ENCODE peak calls at places on chromosomes 7 and 10, in four cellular contexts. One of them, this sample, is unnamed.

GRCh38 chr10:131017566-131018285 is 293.8 kb downstream of the TCERG1L start:
- DNase-seq in A549: no peak
- DNase-seq in GM12878: no peak
- DNase-seq in HepG2: no peak
- DNase-seq in this sample: no peak

GRCh38 chr10:87547734-87548311 is 43.1 kb downstream of the MINPP1 start:
- DNase-seq in A549: no peak
- DNase-seq in GM12878: no peak
- DNase-seq in HepG2: no peak
- DNase-seq in this sample: peak; percentile 30

GRCh38 chr10:98374176-98374969 is 40.6 kb downstream of the PYROXD2 start:
- DNase-seq in A549: no peak
- DNase-seq in GM12878: no peak
- DNase-seq in HepG2: no peak
- DNase-seq in this sample: no peak

GRCh38 chr7:23242321-23242720 is 4.3 kb upstream of the GPNMB start:
- DNase-seq in A549: no peak
- DNase-seq in GM12878: no peak
- DNase-seq in HepG2: no peak
- DNase-seq in this sample: no peak

GRCh38 chr7:22252886-22253536 is 103.9 kb downstream of the RAPGEF5 start:
- DNase-seq in A549: no peak
- DNase-seq in GM12878: no peak
- DNase-seq in HepG2: no peak
- DNase-seq in this sample: no peak

GRCh38 chr10:86376852-86377796 is 10.5 kb upstream of the GRID1 start:
- DNase-seq in A549: peak; percentile 75
- DNase-seq in GM12878: no peak
- DNase-seq in HepG2: peak; percentile 45
- DNase-seq in this sample: peak; percentile 80

GRCh38 chr10:121792198-121792597 is 135.6 kb downstream of the ATE1 start:
- DNase-seq in A549: no peak
- DNase-seq in GM12878: no peak
- DNase-seq in HepG2: no peak
- DNase-seq in this sample: no peak

GRCh38 chr10:86958109-86958830 is at the start of gene SNCG:
- DNase-seq in A549: no peak
- DNase-seq in GM12878: no peak
- DNase-seq in HepG2: no peak
- DNase-seq in this sample: no peak

GRCh38 chr7:157584420-157584819 is 247.6 kb downstream of the DNAJB6 start:
- DNase-seq in A549: no peak
- DNase-seq in GM12878: no peak
- DNase-seq in HepG2: no peak
- DNase-seq in this sample: no peak

GRCh38 chr7:427506-428103 is 92.0 kb downstream of the PDGFA start:
- DNase-seq in A549: no peak
- DNase-seq in GM12878: no peak
- DNase-seq in HepG2: no peak
- DNase-seq in this sample: no peak

GRCh38 chr10:36888925-36889573 is 236.3 kb upstream of the ANKRD30A start:
- DNase-seq in A549: peak; percentile 7
- DNase-seq in GM12878: no peak
- DNase-seq in HepG2: peak; percentile 89
- DNase-seq in this sample: peak; percentile 61

GRCh38 chr7:34327681-34328080 is 330.3 kb upstream of the NPSR1 start:
- DNase-seq in A549: no peak
- DNase-seq in GM12878: no peak
- DNase-seq in HepG2: no peak
- DNase-seq in this sample: no peak

GRCh38 chr7:42247301-42247700 is 10.3 kb upstream of the GLI3 start:
- DNase-seq in A549: no peak
- DNase-seq in GM12878: no peak
- DNase-seq in HepG2: peak; percentile 19
- DNase-seq in this sample: no peak

GRCh38 chr10:100766693-100767427 is 21.5 kb downstream of the PAX2 start:
- DNase-seq in A549: peak; percentile 32
- DNase-seq in GM12878: no peak
- DNase-seq in HepG2: peak; percentile 13
- DNase-seq in this sample: no peak

GRCh38 chr10:92914478-92915066 is 66.3 kb downstream of the EXOC6 start:
- DNase-seq in A549: peak; percentile 53
- DNase-seq in GM12878: no peak
- DNase-seq in HepG2: peak; percentile 68
- DNase-seq in this sample: peak; percentile 65

GRCh38 chr7:92260248-92260781 is 14.5 kb downstream of the ANKIB1 start:
- DNase-seq in A549: no peak
- DNase-seq in GM12878: no peak
- DNase-seq in HepG2: no peak
- DNase-seq in this sample: peak; percentile 64

GRCh38 chr10:132518572-132519381 is 18.8 kb upstream of the INPP5A start:
- DNase-seq in A549: no peak
- DNase-seq in GM12878: no peak
- DNase-seq in HepG2: peak; percentile 79
- DNase-seq in this sample: no peak

GRCh38 chr10:78292250-78292986 is 258.8 kb downstream of the RPS24 start:
- DNase-seq in A549: no peak
- DNase-seq in GM12878: no peak
- DNase-seq in HepG2: no peak
- DNase-seq in this sample: peak; percentile 77

GRCh38 chr7:142501434-142501833 is 243.6 kb upstream of the PRSS58 start:
- DNase-seq in A549: no peak
- DNase-seq in GM12878: no peak
- DNase-seq in HepG2: no peak
- DNase-seq in this sample: no peak

GRCh38 chr7:94003446-94004023 is 620 bp downstream of the BET1 start:
- DNase-seq in A549: peak; percentile 46
- DNase-seq in GM12878: no peak
- DNase-seq in HepG2: peak; percentile 45
- DNase-seq in this sample: no peak

GRCh38 chr7:31100445-31100844 is 48.3 kb downstream of the ADCYAP1R1 start:
- DNase-seq in A549: no peak
- DNase-seq in GM12878: no peak
- DNase-seq in HepG2: no peak
- DNase-seq in this sample: no peak

GRCh38 chr7:54161621-54162020 is 380.6 kb upstream of the VSTM2A start:
- DNase-seq in A549: no peak
- DNase-seq in GM12878: no peak
- DNase-seq in HepG2: no peak
- DNase-seq in this sample: peak; percentile 20

DNA sequence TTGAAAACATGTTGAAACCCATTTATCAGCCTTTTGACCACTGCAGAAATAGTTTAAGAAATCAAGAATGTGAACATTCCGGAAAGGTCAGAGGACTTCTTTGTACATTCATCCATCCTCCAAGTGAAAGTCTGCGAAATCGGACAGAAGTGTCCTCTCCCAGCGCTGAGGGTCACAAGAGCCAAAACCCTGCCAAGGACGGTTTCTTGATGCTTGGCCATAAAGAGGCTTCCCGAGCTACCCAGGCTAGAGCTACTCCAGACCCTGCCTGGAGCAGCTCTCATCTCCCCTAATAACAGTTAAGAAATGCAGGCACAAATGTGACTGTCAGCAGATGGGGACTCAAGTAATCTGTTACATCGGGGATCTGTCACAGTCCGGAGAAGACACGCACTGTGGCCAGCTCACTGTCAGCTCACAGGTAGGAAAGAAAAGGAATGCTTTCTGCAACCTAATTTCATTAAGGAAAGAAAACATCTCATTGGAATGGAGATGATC is 4.5 kb upstream of the CYTH3 start:
- DNase-seq in A549: no peak
- DNase-seq in GM12878: no peak
- DNase-seq in HepG2: no peak
- DNase-seq in this sample: no peak
- TF ChIP-seq MYC in A549: no peak
- TF ChIP-seq MYC in GM12878: no peak
- TF ChIP-seq MYC in HepG2: no peak
- TF ChIP-seq MYC in this sample: no peak

DNA sequence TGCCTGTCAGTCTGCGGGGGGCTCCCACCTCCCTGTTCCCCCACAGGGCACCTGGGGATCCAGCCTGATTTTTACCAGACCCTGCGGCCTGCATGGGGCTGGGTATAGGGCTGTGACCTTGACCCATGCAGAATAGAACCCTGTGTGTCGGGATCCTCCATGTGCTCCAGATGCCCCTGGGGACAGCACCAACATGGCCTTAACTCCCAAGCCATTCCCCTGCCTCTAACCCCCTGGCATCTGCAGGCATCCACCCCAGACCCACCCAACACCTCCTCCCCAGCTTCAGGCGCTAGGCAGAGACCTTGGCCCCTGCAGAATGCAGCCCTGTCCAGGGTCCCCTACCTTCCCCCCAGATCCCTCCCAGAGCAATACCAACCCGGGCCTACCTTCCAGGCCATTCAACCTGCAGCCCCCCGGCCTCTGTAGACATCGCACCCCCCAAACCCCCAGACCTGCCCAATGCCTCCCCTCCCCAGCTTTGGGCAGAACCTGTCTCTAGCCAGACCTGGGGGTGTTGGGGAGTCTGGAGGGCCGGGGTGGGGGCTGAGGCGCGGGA is 770 bp upstream of the ELN start:
- DNase-seq in A549: no peak
- DNase-seq in GM12878: no peak
- DNase-seq in HepG2: no peak
- DNase-seq in this sample: no peak
- TF ChIP-seq CTCF in A549: no peak
- TF ChIP-seq CTCF in GM12878: no peak
- TF ChIP-seq CTCF in HepG2: no peak
- TF ChIP-seq CTCF in this sample: no peak

GRCh38 chr10:43317422-43317821 is 50.6 kb upstream of the RASGEF1A start:
- DNase-seq in A549: no peak
- DNase-seq in GM12878: no peak
- DNase-seq in HepG2: no peak
- DNase-seq in this sample: no peak

GRCh38 chr10:43318456-43318855 is 51.6 kb upstream of the RASGEF1A start:
- DNase-seq in A549: no peak
- DNase-seq in GM12878: no peak
- DNase-seq in HepG2: no peak
- DNase-seq in this sample: no peak

GRCh38 chr10:43320226-43320625 is 51.2 kb upstream of the FXYD4 start:
- DNase-seq in A549: no peak
- DNase-seq in GM12878: no peak
- DNase-seq in HepG2: no peak
- DNase-seq in this sample: no peak

GRCh38 chr10:43316988-43317387 is 50.1 kb upstream of the RASGEF1A start:
- DNase-seq in A549: no peak
- DNase-seq in GM12878: no peak
- DNase-seq in HepG2: no peak
- DNase-seq in this sample: no peak

DNA sequence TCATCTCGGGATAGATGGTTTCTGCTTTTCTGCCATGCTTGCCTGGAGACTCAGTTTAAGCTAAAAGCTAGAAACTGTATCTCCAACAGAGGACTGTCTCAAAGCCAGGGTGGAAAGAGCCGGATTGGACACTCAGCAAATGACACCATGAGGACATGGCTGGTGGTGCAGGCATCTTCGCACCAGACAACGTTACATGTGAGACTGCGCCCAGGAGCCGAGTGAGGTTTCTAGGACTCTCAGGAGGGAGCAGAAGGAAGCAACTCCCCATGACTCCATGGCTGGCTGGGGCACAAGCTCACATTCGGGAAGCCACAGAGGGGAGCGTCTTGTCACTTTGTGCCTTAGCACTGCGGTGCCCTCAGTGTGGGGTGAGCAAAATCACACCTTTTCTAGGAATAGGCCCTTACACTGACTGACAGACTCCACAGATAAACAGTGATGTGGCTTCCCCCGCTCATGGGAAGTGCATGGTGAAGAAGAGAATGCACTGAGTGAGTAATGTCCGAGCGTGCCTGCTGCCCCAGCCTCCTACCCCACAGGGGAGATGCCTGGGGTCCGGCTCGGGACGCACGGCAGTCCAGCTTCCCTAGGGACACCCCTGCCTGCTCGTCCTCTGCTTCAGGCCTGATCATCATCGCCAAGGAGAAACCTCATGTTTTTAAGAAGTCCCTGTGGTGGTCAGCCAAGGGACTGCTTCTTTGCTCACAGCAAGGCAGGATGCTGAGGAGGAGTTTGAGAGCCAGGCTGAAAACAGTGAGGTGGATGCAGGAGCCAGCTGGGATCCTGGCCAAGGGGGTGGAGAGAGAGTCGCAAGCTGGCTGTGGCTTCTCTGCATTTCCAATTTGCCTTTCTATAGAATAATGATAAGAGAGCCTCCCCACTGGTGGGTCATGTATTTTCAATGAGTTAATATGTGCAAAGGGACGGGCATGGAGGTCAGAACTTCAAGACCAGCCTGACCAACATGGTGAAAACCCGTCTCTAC is 52.2 kb upstream of the FXYD4 start:
- DNase-seq in A549: no peak
- DNase-seq in GM12878: no peak
- DNase-seq in HepG2: no peak
- DNase-seq in this sample: no peak
- TF ChIP-seq MYC in A549: no peak
- TF ChIP-seq MYC in GM12878: no peak
- TF ChIP-seq MYC in HepG2: no peak
- TF ChIP-seq MYC in this sample: no peak

GRCh38 chr10:12364559-12364958 is 15.2 kb downstream of the CAMK1D start:
- DNase-seq in A549: no peak
- DNase-seq in GM12878: no peak
- DNase-seq in HepG2: no peak
- DNase-seq in this sample: no peak
- TF ChIP-seq CTCF in A549: no peak
- TF ChIP-seq CTCF in GM12878: no peak
- TF ChIP-seq CTCF in HepG2: no peak
- TF ChIP-seq CTCF in this sample: no peak

DNA sequence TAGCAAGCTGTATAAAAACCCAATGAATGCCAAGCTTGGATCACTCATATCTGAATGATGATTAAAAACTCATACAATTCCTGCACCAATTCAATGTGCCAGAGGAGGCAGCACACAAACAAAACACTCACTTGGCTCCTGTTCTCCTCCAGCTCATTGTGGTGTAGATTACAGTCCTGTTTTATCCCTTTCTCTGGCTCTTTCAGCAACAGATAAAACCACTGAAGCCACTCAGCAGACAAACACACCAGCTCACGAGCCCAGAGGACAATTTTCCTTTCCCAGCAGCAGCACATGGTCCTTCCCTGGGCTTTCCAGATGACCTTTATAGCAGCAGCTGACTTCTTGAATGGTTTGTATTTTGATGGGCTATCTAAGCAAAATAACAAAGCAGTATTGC is 107.3 kb upstream of the STARD3NL start:
- DNase-seq in A549: peak; percentile 28
- DNase-seq in GM12878: no peak
- DNase-seq in HepG2: no peak
- DNase-seq in this sample: peak; percentile 46
- TF ChIP-seq MYC in A549: no peak
- TF ChIP-seq MYC in GM12878: no peak
- TF ChIP-seq MYC in HepG2: no peak
- TF ChIP-seq MYC in this sample: no peak

This sample was measured in NB4.